ENCODE peak calls at places on chromosomes 2 and 18, in six cellular contexts. F, A, R, W, D and V are unnamed samples. For H3K4me1, the result is how much of the 10 kb centered on the place peaks cover.

GRCh38 chr18:26407721-26408601 is 140.4 kb downstream of the KCTD1 start:
- DNase-seq in F (no peak), A (no peak), R (no peak), W (no peak), D (no peak), V (no peak)

GRCh38 chr2:174595904-174596397 is 1.7 kb downstream of the WIPF1 start:
- DNase-seq in F (no peak), A (no peak), R (no peak), W (no peak), D (peak), V (no peak)

GRCh38 chr2:173881466-173881865 is 83.7 kb downstream of the SP3 start:
- DNase-seq in F (no peak), A (no peak), R (no peak), W (no peak), D (no peak), V (no peak)

GRCh38 chr2:191746809-191747208 is 68.9 kb downstream of the NABP1 start:
- DNase-seq in F (no peak), A (no peak), R (no peak), W (no peak), D (no peak), V (no peak)

GRCh38 chr2:69036926-69037325 is 23.9 kb downstream of the ANTXR1 start:
- DNase-seq in F (no peak), A (no peak), R (no peak), W (no peak), D (no peak), V (no peak)

GRCh38 chr2:145563752-145564615 is 1044.1 kb upstream of the ZEB2 start:
- DNase-seq in F (no peak), A (no peak), R (no peak), W (no peak), D (no peak), V (no peak)

GRCh38 chr2:229914182-229914581 is 7.6 kb downstream of the TRIP12 start:
- DNase-seq in F (no peak), A (no peak), R (no peak), W (no peak), D (no peak), V (no peak)

GRCh38 chr18:78701753-78702409 is 277.7 kb upstream of the SALL3 start:
- DNase-seq in F (no peak), A (no peak), R (no peak), W (no peak), D (no peak), V (no peak)

GRCh38 chr2:236852100-236852976 is 233.4 kb upstream of the COPS8 start:
- DNase-seq in F (no peak), A (no peak), R (no peak), W (no peak), D (no peak), V (no peak)

GRCh38 chr2:224584111-224584764 is 925 bp downstream of the CUL3 start:
- DNase-seq in F (no peak), A (no peak), R (no peak), W (no peak), D (peak), V (peak)

GRCh38 chr2:98910349-98911125 is 25.5 kb downstream of the CRACDL start:
- DNase-seq in F (no peak), A (no peak), R (no peak), W (no peak), D (no peak), V (no peak)

GRCh38 chr2:238557855-238558435 is 131.2 kb downstream of the ASB1 start:
- DNase-seq in F (no peak), A (no peak), R (no peak), W (no peak), D (no peak), V (no peak)

GRCh38 chr18:75880266-75880665 is 452.8 kb upstream of the SMIM21 start:
- DNase-seq in F (no peak), A (no peak), R (no peak), W (no peak), D (no peak), V (no peak)

GRCh38 chr18:7824970-7825369 is 257.9 kb downstream of the PTPRM start:
- DNase-seq in F (no peak), A (no peak), R (no peak), W (no peak), D (no peak), V (peak)

GRCh38 chr2:10901565-10901964 is 10.2 kb upstream of the KCNF1 start:
- DNase-seq in F (no peak), A (no peak), R (no peak), W (no peak), D (no peak), V (no peak)

GRCh38 chr2:75315436-75315835 is 116.1 kb upstream of the TACR1 start:
- DNase-seq in F (no peak), A (no peak), R (no peak), W (no peak), D (no peak), V (no peak)

GRCh38 chr18:77366725-77367641 is 117.3 kb downstream of the GALR1 start:
- DNase-seq in F (no peak), A (no peak), R (no peak), W (no peak), D (no peak), V (peak)

GRCh38 chr2:189657867-189658266 is 3.4 kb upstream of the ASNSD1 start:
- DNase-seq in F (peak), A (no peak), R (no peak), W (peak), D (peak), V (peak)

GRCh38 chr2:67313536-67313935 is 83.6 kb upstream of the ETAA1 start:
- DNase-seq in F (no peak), A (no peak), R (no peak), W (no peak), D (no peak), V (no peak)

GRCh38 chr2:211944572-211944971 is 594.0 kb downstream of the ERBB4 start:
- DNase-seq in F (no peak), A (no peak), R (peak), W (no peak), D (peak), V (no peak)

GRCh38 chr2:1907283-1907682 is 163.0 kb upstream of the PXDN start:
- DNase-seq in F (no peak), A (no peak), R (no peak), W (no peak), D (no peak), V (no peak)

GRCh38 chr18:59357928-59358327 is 1.1 kb downstream of the LMAN1 start:
- DNase-seq in F (no peak), A (no peak), R (peak), W (no peak), D (peak), V (no peak)

GRCh38 chr2:233375490-233376314 is 21.4 kb downstream of the DGKD start:
- DNase-seq in F (no peak), A (no peak), R (no peak), W (no peak), D (peak), V (no peak)

GRCh38 chr18:38923136-38923535 is 1357.5 kb upstream of the CELF4 start:
- DNase-seq in F (no peak), A (no peak), R (no peak), W (no peak), D (no peak), V (no peak)

GRCh38 chr2:168119519-168120141 is 127.8 kb downstream of the STK39 start:
- DNase-seq in F (no peak), A (no peak), R (peak), W (no peak), D (peak), V (no peak)

GRCh38 chr2:26345284-26345553 is 724 bp upstream of the SELENOI start:
- DNase-seq in F (no peak), A (no peak), R (no peak), W (no peak), D (peak), V (no peak)

GRCh38 chr2:26345554-26346453 is at the start of gene SELENOI:
- DNase-seq in F (peak), A (peak), R (peak), W (peak), D (peak), V (peak)

GRCh38 chr2:26349690-26350089 is 3.1 kb upstream of the ADGRF3 start:
- DNase-seq in F (no peak), A (no peak), R (no peak), W (no peak), D (no peak), V (no peak)

GRCh38 chr2:26346454-26347053 is at the start of gene ADGRF3:
- DNase-seq in F (peak), A (no peak), R (no peak), W (peak), D (peak), V (peak)

DNA sequence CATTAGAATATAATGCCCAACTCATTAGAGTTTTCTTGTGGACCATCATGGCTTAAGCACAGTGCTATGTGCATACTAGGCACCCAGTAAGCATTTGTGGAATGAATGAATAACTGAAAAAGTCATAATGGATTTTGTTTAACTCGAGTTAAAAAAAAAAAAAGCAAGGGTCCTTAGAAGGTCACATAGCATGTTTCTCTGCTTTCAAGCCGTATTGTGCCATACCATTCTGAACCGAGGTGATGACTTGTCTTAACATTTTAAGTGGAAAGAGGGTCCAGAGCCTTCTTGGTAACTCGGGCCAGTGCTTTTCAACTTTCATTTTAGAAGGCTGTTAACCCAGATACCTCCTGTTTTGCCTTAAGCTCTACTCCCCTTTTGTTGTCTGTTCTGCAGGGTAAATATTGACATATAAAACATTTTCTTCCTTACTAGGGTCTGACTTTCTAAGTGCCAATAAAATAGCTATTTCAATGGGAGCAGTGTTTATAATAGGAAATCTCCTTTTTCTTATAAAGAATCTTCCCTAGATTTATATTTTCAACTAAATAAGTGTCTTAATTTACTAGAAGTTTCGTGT is 787 bp upstream of the ADGRF3 start:
- DNase-seq in F (no peak), A (no peak), R (no peak), W (no peak), D (no peak), V (no peak)
- H3K4me3 ChIP-seq in F (peak), A (peak), R (peak), W (peak), D (peak), V (no peak)

GRCh38 chr18:48934400-48934707 is 16.4 kb downstream of the SMAD7 start:
- DNase-seq in F (no peak), A (no peak), R (no peak), W (no peak), D (no peak), V (no peak)

GRCh38 chr18:48933578-48934399 is 17.0 kb downstream of the SMAD7 start:
- DNase-seq in F (no peak), A (no peak), R (no peak), W (no peak), D (peak), V (peak)

GRCh38 chr18:48935433-48935774 is 15.4 kb downstream of the SMAD7 start:
- DNase-seq in F (no peak), A (no peak), R (no peak), W (no peak), D (no peak), V (peak)

GRCh38 chr18:48932822-48933510 is 17.8 kb downstream of the SMAD7 start:
- DNase-seq in F (no peak), A (no peak), R (no peak), W (no peak), D (no peak), V (no peak)

GRCh38 chr18:48934708-48935432 is 15.9 kb downstream of the SMAD7 start:
- DNase-seq in F (peak), A (no peak), R (no peak), W (no peak), D (peak), V (peak)
- H3K4me1 ChIP-seq in F (half or more), A (half or more), R (half or more), W (half or more), D (half or more), V (half or more)

GRCh38 chr2:198129609-198130008 is 325.2 kb downstream of the PLCL1 start:
- DNase-seq in F (no peak), A (no peak), R (no peak), W (no peak), D (no peak), V (no peak)

GRCh38 chr2:198134287-198134955 is 330.0 kb downstream of the PLCL1 start:
- DNase-seq in F (no peak), A (no peak), R (no peak), W (no peak), D (no peak), V (no peak)

GRCh38 chr2:198136142-198136541 is 331.7 kb downstream of the PLCL1 start:
- DNase-seq in F (no peak), A (no peak), R (no peak), W (no peak), D (no peak), V (no peak)

GRCh38 chr2:198137733-198138132 is 333.3 kb downstream of the PLCL1 start:
- DNase-seq in F (no peak), A (no peak), R (no peak), W (no peak), D (no peak), V (no peak)

GRCh38 chr2:198135481-198135934 is 331.1 kb downstream of the PLCL1 start:
- DNase-seq in F (no peak), A (no peak), R (no peak), W (no peak), D (no peak), V (no peak)
- H3K4me3 ChIP-seq in F (no peak), A (no peak), R (no peak), W (no peak), D (no peak), V (no peak)

GRCh38 chr2:159941729-159942128 is 120.7 kb downstream of the PLA2R1 start:
- DNase-seq in F (no peak), A (no peak), R (no peak), W (no peak), D (no peak), V (no peak)

GRCh38 chr2:159936471-159936870 is 125.9 kb downstream of the PLA2R1 start:
- DNase-seq in F (no peak), A (no peak), R (peak), W (no peak), D (no peak), V (no peak)

GRCh38 chr2:159938375-159938774 is 124.0 kb downstream of the PLA2R1 start:
- DNase-seq in F (no peak), A (no peak), R (no peak), W (no peak), D (no peak), V (no peak)

GRCh38 chr2:159942149-159942548 is 120.3 kb downstream of the PLA2R1 start:
- DNase-seq in F (no peak), A (no peak), R (no peak), W (no peak), D (no peak), V (no peak)

GRCh38 chr2:159939946-159940345 is 122.5 kb downstream of the PLA2R1 start:
- DNase-seq in F (peak), A (no peak), R (peak), W (no peak), D (peak), V (no peak)
- H3K4me1 ChIP-seq in F (under half), A (under half), R (under half), W (under half), D (under half), V (under half)

GRCh38 chr2:44934024-44934423 is 7.5 kb upstream of the SIX3 start:
- DNase-seq in F (no peak), A (no peak), R (no peak), W (no peak), D (no peak), V (no peak)

GRCh38 chr2:44936275-44936674 is 5.2 kb upstream of the SIX3 start:
- DNase-seq in F (no peak), A (no peak), R (no peak), W (no peak), D (no peak), V (no peak)

GRCh38 chr2:44935854-44936185 is 5.7 kb upstream of the SIX3 start:
- DNase-seq in F (no peak), A (no peak), R (no peak), W (no peak), D (no peak), V (no peak)

GRCh38 chr2:44934521-44934961 is 7.0 kb upstream of the SIX3 start:
- DNase-seq in F (no peak), A (no peak), R (no peak), W (no peak), D (no peak), V (no peak)

DNA sequence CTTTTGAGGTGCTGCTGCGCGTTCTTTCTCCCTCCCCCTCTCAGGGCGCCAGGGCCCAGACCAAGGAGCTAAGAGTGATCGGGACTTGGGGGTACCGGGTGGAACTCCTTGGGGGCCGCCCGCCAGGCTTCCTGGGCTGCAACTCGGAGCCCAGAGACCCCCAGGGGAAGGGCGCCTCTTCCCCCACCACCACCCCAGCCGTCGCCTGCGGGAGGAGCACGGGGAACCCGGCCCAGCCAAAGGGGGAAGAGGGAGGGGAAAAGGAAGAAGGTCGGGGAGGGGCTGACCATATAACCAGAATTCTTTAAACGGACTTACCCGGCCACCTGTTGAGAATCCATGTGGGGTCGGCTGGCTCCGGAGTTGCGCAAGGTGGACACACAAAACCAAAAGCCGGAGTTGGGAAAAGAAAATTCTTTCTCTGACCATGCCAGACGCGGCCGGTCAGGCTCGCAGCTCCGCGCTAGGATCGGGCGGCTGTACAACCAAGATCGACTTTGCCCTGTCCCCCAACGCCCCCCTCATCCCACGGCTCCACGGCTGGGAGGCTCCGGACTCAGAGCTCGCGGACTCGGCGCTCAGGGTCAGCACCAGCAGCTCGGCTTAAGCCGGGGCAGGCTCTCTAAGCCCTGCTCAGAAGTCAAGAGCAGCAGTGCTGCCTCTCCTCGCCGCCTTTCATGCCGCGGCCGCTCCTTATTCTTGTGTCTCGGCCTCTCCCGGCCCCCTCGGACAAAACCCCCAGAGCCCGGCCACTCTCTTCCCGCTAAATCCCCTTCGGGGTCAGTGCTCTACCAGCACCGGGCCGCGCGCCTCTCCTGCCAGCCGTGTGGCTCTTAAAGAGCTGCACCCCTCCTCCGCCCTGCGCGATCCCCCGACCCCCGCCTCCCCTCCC is 6.3 kb upstream of the SIX3 start:
- DNase-seq in F (no peak), A (no peak), R (no peak), W (no peak), D (no peak), V (no peak)
- H3K4me3 ChIP-seq in F (no peak), A (peak), R (no peak), W (no peak), D (no peak), V (no peak)